ENCODE peak calls at places on chromosomes 1 and 21, in seven cellular contexts. X, D, Q, T, S, W and N are unnamed samples.

GRCh38 chr1:31559715-31560114 is 16.6 kb upstream of the TINAGL1 start:
- DNase-seq in X (no peak), D (no peak), Q (no peak), T (no peak), S (no peak), W (no peak), N (no peak)

GRCh38 chr1:3053366-3053980 is 15.5 kb upstream of the PRDM16 start:
- DNase-seq in X (no peak), D (no peak), Q (no peak), T (no peak), S (no peak), W (no peak), N (no peak)

GRCh38 chr1:229989591-229990248 is 77.3 kb upstream of the GALNT2 start:
- DNase-seq in X (no peak), D (no peak), Q (no peak), T (no peak), S (no peak), W (no peak), N (no peak)

GRCh38 chr21:46486481-46487000 is 27.9 kb downstream of the DIP2A start:
- DNase-seq in X (no peak), D (no peak), Q (no peak), T (no peak), S (no peak), W (no peak), N (no peak)

GRCh38 chr21:42397291-42398129 is 1.7 kb upstream of the TMPRSS3 start:
- DNase-seq in X (no peak), D (peak; percentile 30), Q (no peak), T (no peak), S (peak; percentile 25), W (no peak), N (no peak)

GRCh38 chr1:151681921-151682320 is 34.7 kb downstream of the CELF3 start:
- DNase-seq in X (no peak), D (no peak), Q (no peak), T (no peak), S (no peak), W (no peak), N (no peak)

GRCh38 chr1:101520302-101520701 is 283.5 kb downstream of the S1PR1 start:
- DNase-seq in X (peak; percentile 33), D (no peak), Q (peak; percentile 25), T (peak; percentile 65), S (peak; percentile 42), W (no peak), N (peak; percentile 2)

GRCh38 chr1:44819594-44820327 is 11.4 kb downstream of the BTBD19 start:
- DNase-seq in X (peak; percentile 72), D (peak; percentile 72), Q (peak; percentile 88), T (peak; percentile 91), S (peak; percentile 95), W (peak; percentile 83), N (peak; percentile 74)

GRCh38 chr1:21293537-21294265 is 3.4 kb upstream of the ECE1 start:
- DNase-seq in X (no peak), D (no peak), Q (no peak), T (no peak), S (peak; percentile 68), W (peak; percentile 52), N (no peak)

GRCh38 chr1:63960326-63960725 is 186.5 kb downstream of the ROR1 start:
- DNase-seq in X (no peak), D (no peak), Q (no peak), T (peak; percentile 14), S (no peak), W (no peak), N (no peak)

GRCh38 chr1:169809370-169810095 is 14.8 kb upstream of the METTL18 start:
- DNase-seq in X (peak; percentile 20), D (no peak), Q (peak; percentile 30), T (peak; percentile 46), S (peak; percentile 52), W (no peak), N (peak; percentile 35)

GRCh38 chr1:153568367-153569099 is 2.9 kb upstream of the S100A2 start:
- DNase-seq in X (peak; percentile 96), D (peak; percentile 94), Q (peak; percentile 95), T (peak; percentile 92), S (peak; percentile 74), W (peak; percentile 82), N (peak; percentile 97)

GRCh38 chr1:12473596-12474329 is 144.2 kb downstream of the DHRS3 start:
- DNase-seq in X (no peak), D (no peak), Q (peak; percentile 48), T (no peak), S (no peak), W (no peak), N (no peak)

GRCh38 chr1:92736395-92736794 is 48.5 kb downstream of the EVI5 start:
- DNase-seq in X (no peak), D (no peak), Q (no peak), T (peak; percentile 6), S (peak; percentile 49), W (no peak), N (no peak)

GRCh38 chr1:172851871-172852270 is 193.0 kb downstream of the FASLG start:
- DNase-seq in X (no peak), D (no peak), Q (no peak), T (no peak), S (no peak), W (no peak), N (no peak)

GRCh38 chr1:223175032-223175431 is 32.0 kb upstream of the TLR5 start:
- DNase-seq in X (no peak), D (no peak), Q (no peak), T (peak; percentile 67), S (no peak), W (no peak), N (peak; percentile 54)

GRCh38 chr1:231091853-231092301 is 51.8 kb upstream of the FAM89A start:
- DNase-seq in X (peak; percentile 63), D (no peak), Q (peak; percentile 56), T (no peak), S (peak; percentile 34), W (peak; percentile 42), N (peak; percentile 36)

GRCh38 chr1:27015260-27015659 is 2.6 kb upstream of the TENT5B start:
- DNase-seq in X (no peak), D (no peak), Q (no peak), T (no peak), S (peak; percentile 37), W (no peak), N (no peak)

GRCh38 chr1:218817747-218818146 is 355.9 kb upstream of the LYPLAL1 start:
- DNase-seq in X (no peak), D (no peak), Q (no peak), T (peak; percentile 15), S (no peak), W (no peak), N (no peak)

GRCh38 chr1:219905524-219905923 is 22.8 kb downstream of the SLC30A10 start:
- DNase-seq in X (no peak), D (no peak), Q (no peak), T (no peak), S (no peak), W (no peak), N (no peak)

GRCh38 chr1:47527653-47528272 is 89.9 kb downstream of the FOXD2 start:
- DNase-seq in X (no peak), D (no peak), Q (no peak), T (peak; percentile 43), S (no peak), W (no peak), N (peak; percentile 79)

GRCh38 chr1:244969355-244970235 is 105.3 kb upstream of the HNRNPU start:
- DNase-seq in X (no peak), D (peak; percentile 73), Q (peak; percentile 86), T (peak; percentile 83), S (peak; percentile 64), W (peak; percentile 66), N (peak; percentile 76)

GRCh38 chr1:117810553-117810952 is 118.9 kb downstream of the GDAP2 start:
- DNase-seq in X (no peak), D (no peak), Q (no peak), T (no peak), S (no peak), W (no peak), N (no peak)
- TF ChIP-seq CTCF in X (no peak), D (no peak), Q (no peak), T (no peak), S (no peak), W (no peak), N (no peak)

DNA sequence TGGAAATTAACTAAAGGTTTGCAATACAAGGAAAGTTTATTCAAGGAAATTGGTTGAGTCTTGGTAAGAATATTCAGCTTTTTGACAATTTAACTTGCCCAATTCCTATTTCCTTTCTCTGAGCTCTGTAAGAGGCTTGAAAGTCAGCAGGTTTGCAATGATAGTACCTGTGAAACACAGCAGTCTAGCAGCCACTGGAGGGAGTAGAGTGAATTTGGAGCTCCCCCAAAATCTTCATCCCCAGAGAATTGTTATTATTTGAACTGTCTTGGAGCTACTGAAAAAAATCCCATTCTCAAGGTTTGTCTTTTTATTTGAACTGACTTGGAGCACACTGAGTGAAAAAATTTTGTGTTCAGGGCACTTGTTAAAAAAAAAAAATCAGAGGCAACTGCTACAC is 654.2 kb upstream of the PKN2 start:
- DNase-seq in X (no peak), D (no peak), Q (no peak), T (no peak), S (no peak), W (no peak), N (no peak)
- TF ChIP-seq CTCF in X (no peak), D (no peak), Q (no peak), T (no peak), S (no peak), W (no peak), N (no peak)

DNA sequence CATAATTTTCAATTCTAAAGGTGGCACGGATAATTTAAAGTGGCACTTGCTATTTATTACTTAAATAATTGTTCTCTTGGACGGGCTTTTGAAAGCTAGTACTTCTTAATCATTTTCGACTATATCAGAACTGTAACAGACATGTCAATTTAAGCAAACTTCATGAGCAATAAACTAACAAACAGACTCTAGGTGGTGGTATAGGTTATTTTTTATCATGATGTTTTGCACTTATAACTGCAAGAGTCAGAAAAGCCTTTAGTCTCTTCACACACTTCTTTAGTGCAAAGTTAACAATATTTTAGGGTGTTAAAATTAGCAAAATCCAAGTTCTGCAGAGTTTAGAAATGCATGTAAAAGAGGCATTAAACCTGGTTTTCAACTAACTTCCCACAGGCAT is 2.2 kb downstream of the NRIP1 start:
- DNase-seq in X (no peak), D (no peak), Q (no peak), T (no peak), S (no peak), W (no peak), N (no peak)
- TF ChIP-seq CTCF in X (peak; percentile 41), D (no peak), Q (no peak), T (peak; percentile 17), S (no peak), W (no peak), N (no peak)

DNA sequence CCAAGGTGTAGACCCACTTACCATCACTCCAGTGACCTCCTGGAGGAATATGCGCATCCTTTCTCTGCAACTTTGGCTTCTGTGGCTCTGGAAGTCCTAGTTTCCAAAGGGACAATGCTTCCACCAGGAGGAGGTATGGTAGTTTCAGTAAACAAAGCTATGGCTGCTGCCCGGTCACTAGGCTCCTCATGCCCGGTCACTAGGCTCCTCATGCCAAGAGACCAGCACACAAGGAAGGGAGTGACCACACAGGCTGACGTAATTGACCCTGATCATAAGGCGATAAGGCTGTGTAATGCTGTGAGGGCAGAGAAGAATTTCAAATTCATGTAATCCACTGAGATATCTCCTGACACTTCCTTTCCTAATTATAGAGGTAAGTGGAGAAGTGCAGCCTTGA is 102.9 kb downstream of the DTL start:
- DNase-seq in X (no peak), D (no peak), Q (no peak), T (no peak), S (no peak), W (no peak), N (no peak)
- TF ChIP-seq CTCF in X (no peak), D (no peak), Q (no peak), T (no peak), S (no peak), W (no peak), N (no peak)